ENCODE peak calls at places on chromosome 22, in seven cellular contexts. One of them, this sample, is unnamed. For H3K4me1, the result is how much of the 10 kb centered on the place peaks cover.

GRCh38 chr22:23305321-23305910 is 125.1 kb downstream of the BCR start:
- DNase-seq in hepatocyte: no peak
- DNase-seq in HCT116: no peak
- DNase-seq in astrocyte: peak
- DNase-seq in mammary epithelial cell: no peak
- DNase-seq in neural progenitor cell: no peak
- DNase-seq in fibroblast of lung: peak
- DNase-seq in this sample: no peak

GRCh38 chr22:37996079-37996478 is 11.7 kb upstream of the SOX10 start:
- DNase-seq in hepatocyte: no peak
- DNase-seq in neural progenitor cell: no peak
- DNase-seq in mammary epithelial cell: no peak
- DNase-seq in fibroblast of lung: no peak
- DNase-seq in astrocyte: no peak
- DNase-seq in HCT116: no peak
- DNase-seq in this sample: peak

GRCh38 chr22:37229012-37229804 is 14.9 kb downstream of the RAC2 start:
- DNase-seq in hepatocyte: peak
- DNase-seq in astrocyte: peak
- DNase-seq in mammary epithelial cell: peak
- DNase-seq in neural progenitor cell: no peak
- DNase-seq in fibroblast of lung: peak
- DNase-seq in HCT116: peak
- DNase-seq in this sample: no peak

GRCh38 chr22:25551396-25551795 is 13.1 kb upstream of the GRK3 start:
- DNase-seq in HCT116: no peak
- DNase-seq in hepatocyte: no peak
- DNase-seq in mammary epithelial cell: no peak
- DNase-seq in astrocyte: peak
- DNase-seq in fibroblast of lung: no peak
- DNase-seq in neural progenitor cell: no peak
- DNase-seq in this sample: no peak

GRCh38 chr22:30191049-30191701 is 55.4 kb downstream of the LIF start:
- DNase-seq in astrocyte: peak
- DNase-seq in mammary epithelial cell: no peak
- DNase-seq in fibroblast of lung: no peak
- DNase-seq in hepatocyte: peak
- DNase-seq in neural progenitor cell: no peak
- DNase-seq in HCT116: no peak
- DNase-seq in this sample: no peak

GRCh38 chr22:48449466-48450187 is 1378.0 kb downstream of the BRD1 start:
- DNase-seq in astrocyte: peak
- DNase-seq in mammary epithelial cell: no peak
- DNase-seq in HCT116: no peak
- DNase-seq in fibroblast of lung: no peak
- DNase-seq in hepatocyte: no peak
- DNase-seq in neural progenitor cell: no peak
- DNase-seq in this sample: no peak

GRCh38 chr22:35842954-35843353 is 125.3 kb downstream of the APOL5 start:
- DNase-seq in hepatocyte: peak
- DNase-seq in astrocyte: peak
- DNase-seq in neural progenitor cell: peak
- DNase-seq in fibroblast of lung: peak
- DNase-seq in HCT116: peak
- DNase-seq in mammary epithelial cell: peak
- DNase-seq in this sample: peak

GRCh38 chr22:25987948-25988347 is 181.3 kb upstream of the SEZ6L start:
- DNase-seq in hepatocyte: no peak
- DNase-seq in fibroblast of lung: no peak
- DNase-seq in mammary epithelial cell: no peak
- DNase-seq in HCT116: no peak
- DNase-seq in neural progenitor cell: no peak
- DNase-seq in astrocyte: no peak
- DNase-seq in this sample: peak

GRCh38 chr22:50722048-50722701 is 15.8 kb upstream of the ACR start:
- DNase-seq in neural progenitor cell: no peak
- DNase-seq in astrocyte: no peak
- DNase-seq in HCT116: no peak
- DNase-seq in mammary epithelial cell: no peak
- DNase-seq in hepatocyte: no peak
- DNase-seq in fibroblast of lung: no peak
- DNase-seq in this sample: no peak

GRCh38 chr22:30127749-30128166 is 47.5 kb downstream of the HORMAD2 start:
- DNase-seq in HCT116: no peak
- DNase-seq in hepatocyte: no peak
- DNase-seq in neural progenitor cell: no peak
- DNase-seq in mammary epithelial cell: no peak
- DNase-seq in fibroblast of lung: peak
- DNase-seq in astrocyte: peak
- DNase-seq in this sample: no peak

GRCh38 chr22:50242406-50242949 is 2.3 kb downstream of the TUBGCP6 start:
- DNase-seq in neural progenitor cell: no peak
- DNase-seq in hepatocyte: no peak
- DNase-seq in mammary epithelial cell: no peak
- DNase-seq in fibroblast of lung: no peak
- DNase-seq in HCT116: no peak
- DNase-seq in astrocyte: no peak
- DNase-seq in this sample: no peak

GRCh38 chr22:27911329-27911728 is 7.7 kb downstream of the PITPNB start:
- DNase-seq in mammary epithelial cell: no peak
- DNase-seq in astrocyte: no peak
- DNase-seq in fibroblast of lung: no peak
- DNase-seq in HCT116: no peak
- DNase-seq in neural progenitor cell: no peak
- DNase-seq in hepatocyte: no peak
- DNase-seq in this sample: no peak

GRCh38 chr22:20424937-20425587 is 12.6 kb downstream of the SCARF2 start:
- DNase-seq in neural progenitor cell: peak
- DNase-seq in fibroblast of lung: no peak
- DNase-seq in astrocyte: no peak
- DNase-seq in HCT116: no peak
- DNase-seq in mammary epithelial cell: no peak
- DNase-seq in hepatocyte: peak
- DNase-seq in this sample: peak

GRCh38 chr22:20584029-20584871 is 76.8 kb downstream of the MED15 start:
- DNase-seq in hepatocyte: no peak
- DNase-seq in neural progenitor cell: no peak
- DNase-seq in HCT116: no peak
- DNase-seq in astrocyte: no peak
- DNase-seq in fibroblast of lung: no peak
- DNase-seq in mammary epithelial cell: no peak
- DNase-seq in this sample: no peak

GRCh38 chr22:37241351-37242142 is 2.5 kb downstream of the RAC2 start:
- DNase-seq in hepatocyte: no peak
- DNase-seq in HCT116: no peak
- DNase-seq in astrocyte: no peak
- DNase-seq in fibroblast of lung: no peak
- DNase-seq in mammary epithelial cell: no peak
- DNase-seq in neural progenitor cell: no peak
- DNase-seq in this sample: no peak

GRCh38 chr22:35552186-35552842 is 11.7 kb downstream of the RASD2 start:
- DNase-seq in HCT116: peak
- DNase-seq in hepatocyte: peak
- DNase-seq in fibroblast of lung: no peak
- DNase-seq in neural progenitor cell: peak
- DNase-seq in astrocyte: no peak
- DNase-seq in mammary epithelial cell: no peak
- DNase-seq in this sample: peak

GRCh38 chr22:31192513-31192912 is 19.6 kb upstream of the LIMK2 start:
- DNase-seq in neural progenitor cell: no peak
- DNase-seq in HCT116: no peak
- DNase-seq in astrocyte: no peak
- DNase-seq in hepatocyte: no peak
- DNase-seq in fibroblast of lung: peak
- DNase-seq in mammary epithelial cell: peak
- DNase-seq in this sample: no peak

GRCh38 chr22:25840162-25840561 is 98.2 kb downstream of the MYO18B start:
- DNase-seq in neural progenitor cell: no peak
- DNase-seq in mammary epithelial cell: no peak
- DNase-seq in hepatocyte: no peak
- DNase-seq in HCT116: no peak
- DNase-seq in fibroblast of lung: no peak
- DNase-seq in astrocyte: no peak
- DNase-seq in this sample: no peak

GRCh38 chr22:47395481-47395880 is 633.0 kb downstream of the TBC1D22A start:
- DNase-seq in fibroblast of lung: peak
- DNase-seq in neural progenitor cell: no peak
- DNase-seq in mammary epithelial cell: no peak
- DNase-seq in astrocyte: peak
- DNase-seq in HCT116: no peak
- DNase-seq in hepatocyte: no peak
- DNase-seq in this sample: no peak

GRCh38 chr22:17955611-17956379 is 68.6 kb downstream of the MICAL3 start:
- DNase-seq in HCT116: no peak
- DNase-seq in fibroblast of lung: no peak
- DNase-seq in hepatocyte: no peak
- DNase-seq in mammary epithelial cell: no peak
- DNase-seq in astrocyte: no peak
- DNase-seq in neural progenitor cell: no peak
- DNase-seq in this sample: no peak

GRCh38 chr22:39994566-39995345 is at the start of gene FAM83F:
- DNase-seq in hepatocyte: peak
- DNase-seq in HCT116: peak
- DNase-seq in fibroblast of lung: no peak
- DNase-seq in astrocyte: no peak
- DNase-seq in neural progenitor cell: peak
- DNase-seq in mammary epithelial cell: peak
- DNase-seq in this sample: no peak

GRCh38 chr22:26414347-26414746 is 14.7 kb upstream of the ASPHD2 start:
- DNase-seq in astrocyte: no peak
- DNase-seq in fibroblast of lung: no peak
- DNase-seq in mammary epithelial cell: no peak
- DNase-seq in HCT116: no peak
- DNase-seq in neural progenitor cell: no peak
- DNase-seq in hepatocyte: no peak
- DNase-seq in this sample: no peak

GRCh38 chr22:29006346-29006745 is 55.3 kb downstream of the C22orf31 start:
- DNase-seq in hepatocyte: no peak
- DNase-seq in mammary epithelial cell: no peak
- DNase-seq in HCT116: no peak
- DNase-seq in astrocyte: no peak
- DNase-seq in neural progenitor cell: no peak
- DNase-seq in fibroblast of lung: no peak
- DNase-seq in this sample: no peak
- H3K4me1 ChIP-seq in hepatocyte: under half
- H3K4me1 ChIP-seq in mammary epithelial cell: under half
- H3K4me1 ChIP-seq in HCT116: half or more
- H3K4me1 ChIP-seq in astrocyte: under half
- H3K4me1 ChIP-seq in neural progenitor cell: under half
- H3K4me1 ChIP-seq in fibroblast of lung: under half
- H3K4me1 ChIP-seq in this sample: under half

DNA sequence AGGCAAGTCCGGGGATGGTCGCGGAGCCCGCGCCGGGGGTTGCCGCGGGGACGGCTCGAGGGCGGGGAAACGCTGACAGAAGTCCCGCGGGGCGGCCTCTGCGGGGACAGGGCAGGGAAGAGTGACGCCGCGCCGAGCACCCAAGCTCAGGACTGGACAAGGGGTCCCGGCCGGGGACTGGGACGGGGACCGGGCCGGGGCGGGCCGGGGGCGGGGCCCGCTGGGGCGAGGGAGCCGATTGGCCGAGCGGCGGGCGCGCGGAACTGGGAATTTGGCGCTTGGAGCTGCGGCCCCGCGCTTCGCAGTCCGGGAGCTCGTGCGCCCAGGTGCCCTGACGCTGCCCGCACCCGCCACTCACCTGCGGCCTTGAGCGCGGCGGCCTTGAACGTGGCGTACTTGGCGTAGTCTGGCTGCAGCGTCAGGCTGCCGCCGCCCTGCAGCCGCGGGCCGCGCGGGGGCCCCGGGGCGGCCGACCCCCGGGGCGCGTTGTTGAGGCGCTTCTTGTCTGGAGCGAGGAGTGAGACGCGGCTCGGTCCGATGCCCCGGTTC is 4.8 kb downstream of the SHISA8 start:
- DNase-seq in neural progenitor cell: peak
- DNase-seq in fibroblast of lung: no peak
- DNase-seq in mammary epithelial cell: no peak
- DNase-seq in astrocyte: no peak
- DNase-seq in HCT116: no peak
- DNase-seq in hepatocyte: no peak
- DNase-seq in this sample: no peak
- H3K4me3 ChIP-seq in neural progenitor cell: peak
- H3K4me3 ChIP-seq in fibroblast of lung: no peak
- H3K4me3 ChIP-seq in mammary epithelial cell: peak
- H3K4me3 ChIP-seq in astrocyte: no peak
- H3K4me3 ChIP-seq in HCT116: no peak
- H3K4me3 ChIP-seq in hepatocyte: no peak
- H3K4me3 ChIP-seq in this sample: peak

DNA sequence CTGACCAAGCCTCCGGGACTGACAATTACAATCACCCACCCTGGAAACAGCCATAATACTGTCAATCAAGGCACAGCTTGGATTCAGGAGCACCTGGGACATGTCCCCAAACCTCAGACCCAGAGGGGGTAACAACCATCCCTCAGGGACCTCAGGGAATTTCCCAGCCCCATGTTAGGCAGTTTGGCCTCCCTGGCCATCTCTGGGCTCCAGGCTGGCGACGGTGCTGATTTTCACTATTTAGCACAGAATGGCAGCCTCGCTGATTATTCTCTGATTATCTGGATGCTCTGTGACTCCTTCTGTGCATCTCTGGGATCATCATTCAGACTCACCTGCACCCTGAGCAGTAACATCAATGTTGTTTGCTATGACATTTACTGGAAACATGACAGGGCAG is 45.8 kb upstream of the VPREB1 start:
- DNase-seq in hepatocyte: no peak
- DNase-seq in fibroblast of lung: no peak
- DNase-seq in astrocyte: no peak
- DNase-seq in mammary epithelial cell: no peak
- DNase-seq in HCT116: no peak
- DNase-seq in neural progenitor cell: no peak
- DNase-seq in this sample: no peak
- TF ChIP-seq EZH2 in hepatocyte: no peak
- TF ChIP-seq EZH2 in fibroblast of lung: no peak
- TF ChIP-seq EZH2 in astrocyte: no peak
- TF ChIP-seq EZH2 in mammary epithelial cell: no peak
- TF ChIP-seq EZH2 in HCT116: no peak
- TF ChIP-seq EZH2 in neural progenitor cell: no peak
- TF ChIP-seq EZH2 in this sample: no peak

GRCh38 chr22:46076651-46077339 is 73.5 kb upstream of the PPARA start:
- DNase-seq in mammary epithelial cell: peak
- DNase-seq in astrocyte: peak
- DNase-seq in hepatocyte: no peak
- DNase-seq in fibroblast of lung: peak
- DNase-seq in HCT116: no peak
- DNase-seq in neural progenitor cell: no peak
- DNase-seq in this sample: peak

GRCh38 chr22:46079093-46079860 is 71.0 kb upstream of the PPARA start:
- DNase-seq in HCT116: no peak
- DNase-seq in astrocyte: no peak
- DNase-seq in hepatocyte: no peak
- DNase-seq in mammary epithelial cell: peak
- DNase-seq in fibroblast of lung: no peak
- DNase-seq in neural progenitor cell: no peak
- DNase-seq in this sample: peak

GRCh38 chr22:46077669-46078099 is 72.6 kb upstream of the PPARA start:
- DNase-seq in neural progenitor cell: no peak
- DNase-seq in mammary epithelial cell: peak
- DNase-seq in HCT116: no peak
- DNase-seq in fibroblast of lung: no peak
- DNase-seq in hepatocyte: no peak
- DNase-seq in astrocyte: no peak
- DNase-seq in this sample: peak

GRCh38 chr22:46079861-46080821 is 70.2 kb upstream of the PPARA start:
- DNase-seq in fibroblast of lung: peak
- DNase-seq in mammary epithelial cell: peak
- DNase-seq in astrocyte: peak
- DNase-seq in HCT116: no peak
- DNase-seq in hepatocyte: no peak
- DNase-seq in neural progenitor cell: no peak
- DNase-seq in this sample: peak

GRCh38 chr22:46078241-46079092 is 71.9 kb upstream of the PPARA start:
- DNase-seq in mammary epithelial cell: peak
- DNase-seq in HCT116: no peak
- DNase-seq in fibroblast of lung: peak
- DNase-seq in neural progenitor cell: no peak
- DNase-seq in astrocyte: peak
- DNase-seq in hepatocyte: no peak
- DNase-seq in this sample: peak
- H3K4me1 ChIP-seq in mammary epithelial cell: under half
- H3K4me1 ChIP-seq in HCT116: half or more
- H3K4me1 ChIP-seq in fibroblast of lung: under half
- H3K4me1 ChIP-seq in neural progenitor cell: under half
- H3K4me1 ChIP-seq in astrocyte: under half
- H3K4me1 ChIP-seq in hepatocyte: under half
- H3K4me1 ChIP-seq in this sample: half or more

This sample was measured in A673.